ENCODE peak calls at places on chromosomes 5 and 9, in ten cellular contexts. One of them, this sample, is unnamed.

GRCh38 chr9:4849364-4849763 is 56.6 kb downstream of the RCL1 start:
- DNase-seq in AG09319: no peak
- DNase-seq in activated T-helper 9 cell treated with anti-CD3 and anti-CD28 coated beads, Interleukin-2, amount 50 U/mL, for 16 hours: no peak
- DNase-seq in caudate nucleus: no peak
- DNase-seq in Daoy: no peak
- DNase-seq in NCI-H460: no peak
- DNase-seq in NCI-H748 treated with DMSO at 0.1 percent for 48 hours: peak
- DNase-seq in substantia nigra: no peak
- DNase-seq in MCF 10A: no peak
- DNase-seq in GDM1: no peak
- DNase-seq in this sample: no peak

GRCh38 chr9:127892831-127893230 is 6.6 kb downstream of the ST6GALNAC6 start:
- DNase-seq in MCF 10A: no peak
- DNase-seq in AG09319: no peak
- DNase-seq in NCI-H460: no peak
- DNase-seq in NCI-H748 treated with DMSO at 0.1 percent for 48 hours: no peak
- DNase-seq in substantia nigra: no peak
- DNase-seq in Daoy: no peak
- DNase-seq in activated T-helper 9 cell treated with anti-CD3 and anti-CD28 coated beads, Interleukin-2, amount 50 U/mL, for 16 hours: no peak
- DNase-seq in GDM1: no peak
- DNase-seq in caudate nucleus: no peak
- DNase-seq in this sample: no peak

GRCh38 chr9:129131300-129132145 is 20.3 kb downstream of the PTPA start:
- DNase-seq in GDM1: peak
- DNase-seq in AG09319: no peak
- DNase-seq in Daoy: no peak
- DNase-seq in NCI-H460: peak
- DNase-seq in NCI-H748 treated with DMSO at 0.1 percent for 48 hours: no peak
- DNase-seq in caudate nucleus: peak
- DNase-seq in substantia nigra: peak
- DNase-seq in activated T-helper 9 cell treated with anti-CD3 and anti-CD28 coated beads, Interleukin-2, amount 50 U/mL, for 16 hours: peak
- DNase-seq in MCF 10A: peak
- DNase-seq in this sample: peak

GRCh38 chr5:6525910-6526309 is 77.3 kb downstream of the UBE2QL1 start:
- DNase-seq in activated T-helper 9 cell treated with anti-CD3 and anti-CD28 coated beads, Interleukin-2, amount 50 U/mL, for 16 hours: no peak
- DNase-seq in NCI-H748 treated with DMSO at 0.1 percent for 48 hours: peak
- DNase-seq in caudate nucleus: no peak
- DNase-seq in Daoy: peak
- DNase-seq in AG09319: no peak
- DNase-seq in GDM1: no peak
- DNase-seq in NCI-H460: no peak
- DNase-seq in substantia nigra: no peak
- DNase-seq in MCF 10A: peak
- DNase-seq in this sample: no peak

GRCh38 chr5:34630596-34630995 is 25.5 kb upstream of the RAI14 start:
- DNase-seq in substantia nigra: no peak
- DNase-seq in GDM1: no peak
- DNase-seq in NCI-H460: no peak
- DNase-seq in Daoy: no peak
- DNase-seq in AG09319: no peak
- DNase-seq in MCF 10A: no peak
- DNase-seq in NCI-H748 treated with DMSO at 0.1 percent for 48 hours: no peak
- DNase-seq in caudate nucleus: no peak
- DNase-seq in activated T-helper 9 cell treated with anti-CD3 and anti-CD28 coated beads, Interleukin-2, amount 50 U/mL, for 16 hours: no peak
- DNase-seq in this sample: no peak

GRCh38 chr9:33263131-33263935 is 1.2 kb downstream of the BAG1 start:
- DNase-seq in NCI-H460: no peak
- DNase-seq in substantia nigra: no peak
- DNase-seq in NCI-H748 treated with DMSO at 0.1 percent for 48 hours: peak
- DNase-seq in AG09319: no peak
- DNase-seq in GDM1: no peak
- DNase-seq in Daoy: peak
- DNase-seq in MCF 10A: peak
- DNase-seq in caudate nucleus: no peak
- DNase-seq in activated T-helper 9 cell treated with anti-CD3 and anti-CD28 coated beads, Interleukin-2, amount 50 U/mL, for 16 hours: no peak
- DNase-seq in this sample: no peak

GRCh38 chr9:17614929-17615328 is 36.1 kb downstream of the SH3GL2 start:
- DNase-seq in AG09319: no peak
- DNase-seq in NCI-H748 treated with DMSO at 0.1 percent for 48 hours: no peak
- DNase-seq in activated T-helper 9 cell treated with anti-CD3 and anti-CD28 coated beads, Interleukin-2, amount 50 U/mL, for 16 hours: no peak
- DNase-seq in MCF 10A: peak
- DNase-seq in caudate nucleus: no peak
- DNase-seq in GDM1: no peak
- DNase-seq in substantia nigra: no peak
- DNase-seq in Daoy: peak
- DNase-seq in NCI-H460: no peak
- DNase-seq in this sample: no peak

GRCh38 chr9:16207161-16207560 is 654.3 kb downstream of the CCDC171 start:
- DNase-seq in GDM1: no peak
- DNase-seq in NCI-H460: no peak
- DNase-seq in MCF 10A: no peak
- DNase-seq in AG09319: no peak
- DNase-seq in NCI-H748 treated with DMSO at 0.1 percent for 48 hours: peak
- DNase-seq in activated T-helper 9 cell treated with anti-CD3 and anti-CD28 coated beads, Interleukin-2, amount 50 U/mL, for 16 hours: no peak
- DNase-seq in caudate nucleus: no peak
- DNase-seq in substantia nigra: no peak
- DNase-seq in Daoy: peak
- DNase-seq in this sample: no peak

GRCh38 chr5:83856898-83857297 is 136.2 kb upstream of the HAPLN1 start:
- DNase-seq in GDM1: no peak
- DNase-seq in MCF 10A: no peak
- DNase-seq in NCI-H460: no peak
- DNase-seq in caudate nucleus: no peak
- DNase-seq in NCI-H748 treated with DMSO at 0.1 percent for 48 hours: no peak
- DNase-seq in substantia nigra: no peak
- DNase-seq in activated T-helper 9 cell treated with anti-CD3 and anti-CD28 coated beads, Interleukin-2, amount 50 U/mL, for 16 hours: no peak
- DNase-seq in Daoy: no peak
- DNase-seq in AG09319: no peak
- DNase-seq in this sample: no peak

GRCh38 chr9:118170032-118170955 is 466.1 kb downstream of the TLR4 start:
- DNase-seq in activated T-helper 9 cell treated with anti-CD3 and anti-CD28 coated beads, Interleukin-2, amount 50 U/mL, for 16 hours: no peak
- DNase-seq in Daoy: no peak
- DNase-seq in caudate nucleus: peak
- DNase-seq in NCI-H460: peak
- DNase-seq in MCF 10A: peak
- DNase-seq in substantia nigra: peak
- DNase-seq in NCI-H748 treated with DMSO at 0.1 percent for 48 hours: peak
- DNase-seq in GDM1: no peak
- DNase-seq in AG09319: no peak
- DNase-seq in this sample: no peak

GRCh38 chr9:90460220-90460619 is 182.4 kb downstream of the DIRAS2 start:
- DNase-seq in MCF 10A: no peak
- DNase-seq in NCI-H460: no peak
- DNase-seq in caudate nucleus: no peak
- DNase-seq in activated T-helper 9 cell treated with anti-CD3 and anti-CD28 coated beads, Interleukin-2, amount 50 U/mL, for 16 hours: no peak
- DNase-seq in Daoy: no peak
- DNase-seq in GDM1: no peak
- DNase-seq in substantia nigra: no peak
- DNase-seq in AG09319: no peak
- DNase-seq in NCI-H748 treated with DMSO at 0.1 percent for 48 hours: no peak
- DNase-seq in this sample: no peak

GRCh38 chr9:21413089-21414023 is 4.4 kb downstream of the IFNA8 start:
- DNase-seq in caudate nucleus: peak
- DNase-seq in Daoy: no peak
- DNase-seq in NCI-H748 treated with DMSO at 0.1 percent for 48 hours: no peak
- DNase-seq in GDM1: no peak
- DNase-seq in MCF 10A: peak
- DNase-seq in AG09319: no peak
- DNase-seq in substantia nigra: peak
- DNase-seq in NCI-H460: no peak
- DNase-seq in activated T-helper 9 cell treated with anti-CD3 and anti-CD28 coated beads, Interleukin-2, amount 50 U/mL, for 16 hours: no peak
- DNase-seq in this sample: no peak

GRCh38 chr5:109558952-109559351 is 130.8 kb upstream of the MAN2A1 start:
- DNase-seq in Daoy: no peak
- DNase-seq in MCF 10A: no peak
- DNase-seq in NCI-H460: no peak
- DNase-seq in substantia nigra: no peak
- DNase-seq in activated T-helper 9 cell treated with anti-CD3 and anti-CD28 coated beads, Interleukin-2, amount 50 U/mL, for 16 hours: no peak
- DNase-seq in NCI-H748 treated with DMSO at 0.1 percent for 48 hours: no peak
- DNase-seq in caudate nucleus: no peak
- DNase-seq in GDM1: no peak
- DNase-seq in AG09319: no peak
- DNase-seq in this sample: no peak

GRCh38 chr5:44387911-44388310 is 1.3 kb downstream of the FGF10 start:
- DNase-seq in substantia nigra: no peak
- DNase-seq in NCI-H748 treated with DMSO at 0.1 percent for 48 hours: no peak
- DNase-seq in GDM1: no peak
- DNase-seq in Daoy: no peak
- DNase-seq in NCI-H460: no peak
- DNase-seq in caudate nucleus: no peak
- DNase-seq in AG09319: no peak
- DNase-seq in activated T-helper 9 cell treated with anti-CD3 and anti-CD28 coated beads, Interleukin-2, amount 50 U/mL, for 16 hours: no peak
- DNase-seq in MCF 10A: no peak
- DNase-seq in this sample: no peak

GRCh38 chr9:95459867-95460626 is 56.7 kb downstream of the PTCH1 start:
- DNase-seq in MCF 10A: no peak
- DNase-seq in AG09319: no peak
- DNase-seq in NCI-H748 treated with DMSO at 0.1 percent for 48 hours: no peak
- DNase-seq in activated T-helper 9 cell treated with anti-CD3 and anti-CD28 coated beads, Interleukin-2, amount 50 U/mL, for 16 hours: no peak
- DNase-seq in GDM1: no peak
- DNase-seq in caudate nucleus: no peak
- DNase-seq in substantia nigra: no peak
- DNase-seq in Daoy: no peak
- DNase-seq in NCI-H460: no peak
- DNase-seq in this sample: no peak

GRCh38 chr5:74384851-74385250 is 255.7 kb downstream of the ENC1 start:
- DNase-seq in AG09319: no peak
- DNase-seq in MCF 10A: no peak
- DNase-seq in Daoy: no peak
- DNase-seq in GDM1: no peak
- DNase-seq in activated T-helper 9 cell treated with anti-CD3 and anti-CD28 coated beads, Interleukin-2, amount 50 U/mL, for 16 hours: no peak
- DNase-seq in substantia nigra: no peak
- DNase-seq in NCI-H460: no peak
- DNase-seq in caudate nucleus: no peak
- DNase-seq in NCI-H748 treated with DMSO at 0.1 percent for 48 hours: no peak
- DNase-seq in this sample: no peak

GRCh38 chr9:131395027-131395744 is 1.3 kb downstream of the PRRC2B start:
- DNase-seq in GDM1: no peak
- DNase-seq in MCF 10A: peak
- DNase-seq in Daoy: no peak
- DNase-seq in AG09319: no peak
- DNase-seq in NCI-H748 treated with DMSO at 0.1 percent for 48 hours: no peak
- DNase-seq in substantia nigra: no peak
- DNase-seq in caudate nucleus: peak
- DNase-seq in activated T-helper 9 cell treated with anti-CD3 and anti-CD28 coated beads, Interleukin-2, amount 50 U/mL, for 16 hours: peak
- DNase-seq in NCI-H460: no peak
- DNase-seq in this sample: peak

GRCh38 chr5:149540098-149540497 is 11.1 kb downstream of the CSNK1A1 start:
- DNase-seq in caudate nucleus: no peak
- DNase-seq in GDM1: no peak
- DNase-seq in MCF 10A: no peak
- DNase-seq in NCI-H460: no peak
- DNase-seq in NCI-H748 treated with DMSO at 0.1 percent for 48 hours: no peak
- DNase-seq in activated T-helper 9 cell treated with anti-CD3 and anti-CD28 coated beads, Interleukin-2, amount 50 U/mL, for 16 hours: no peak
- DNase-seq in substantia nigra: no peak
- DNase-seq in AG09319: no peak
- DNase-seq in Daoy: no peak
- DNase-seq in this sample: no peak

GRCh38 chr9:34653610-34654072 is 1.7 kb downstream of the IL11RA start:
- DNase-seq in MCF 10A: no peak
- DNase-seq in substantia nigra: no peak
- DNase-seq in NCI-H460: no peak
- DNase-seq in NCI-H748 treated with DMSO at 0.1 percent for 48 hours: no peak
- DNase-seq in GDM1: no peak
- DNase-seq in activated T-helper 9 cell treated with anti-CD3 and anti-CD28 coated beads, Interleukin-2, amount 50 U/mL, for 16 hours: no peak
- DNase-seq in AG09319: no peak
- DNase-seq in Daoy: no peak
- DNase-seq in caudate nucleus: no peak
- DNase-seq in this sample: no peak

GRCh38 chr5:134430001-134430569 is 18.4 kb upstream of the CDKN2AIPNL start:
- DNase-seq in caudate nucleus: no peak
- DNase-seq in substantia nigra: no peak
- DNase-seq in NCI-H460: no peak
- DNase-seq in activated T-helper 9 cell treated with anti-CD3 and anti-CD28 coated beads, Interleukin-2, amount 50 U/mL, for 16 hours: no peak
- DNase-seq in GDM1: no peak
- DNase-seq in NCI-H748 treated with DMSO at 0.1 percent for 48 hours: no peak
- DNase-seq in AG09319: no peak
- DNase-seq in MCF 10A: no peak
- DNase-seq in Daoy: no peak
- DNase-seq in this sample: no peak

GRCh38 chr5:133921899-133922468 is 46.4 kb downstream of the C5orf15 start:
- DNase-seq in AG09319: no peak
- DNase-seq in MCF 10A: no peak
- DNase-seq in activated T-helper 9 cell treated with anti-CD3 and anti-CD28 coated beads, Interleukin-2, amount 50 U/mL, for 16 hours: no peak
- DNase-seq in caudate nucleus: no peak
- DNase-seq in GDM1: no peak
- DNase-seq in substantia nigra: no peak
- DNase-seq in Daoy: no peak
- DNase-seq in NCI-H460: no peak
- DNase-seq in NCI-H748 treated with DMSO at 0.1 percent for 48 hours: peak
- DNase-seq in this sample: no peak